ENCODE peak calls at places on chromosome 7, in six cellular contexts. T is A549, U is HepG2, R is endothelial cell of umbilical vein, B is HCT116, Y is H1. G is an unnamed sample.

GRCh38 chr7:88548399-88548798 is 211.1 kb upstream of the ZNF804B start:
- DNase-seq in T (no peak), U (no peak), R (no peak), B (no peak), Y (no peak), G (no peak)

GRCh38 chr7:157495594-157495993 is 158.8 kb downstream of the DNAJB6 start:
- DNase-seq in T (no peak), U (no peak), R (no peak), B (no peak), Y (no peak), G (no peak)

GRCh38 chr7:28984631-28985030 is 26.5 kb upstream of the TRIL start:
- DNase-seq in T (no peak), U (no peak), R (peak; percentile 24), B (no peak), Y (no peak), G (peak; percentile 72)

GRCh38 chr7:45446195-45446944 is 127.8 kb upstream of the ADCY1 start:
- DNase-seq in T (no peak), U (no peak), R (no peak), B (no peak), Y (no peak), G (no peak)

GRCh38 chr7:82528577-82529305 is 85.2 kb upstream of the CACNA2D1 start:
- DNase-seq in T (no peak), U (no peak), R (no peak), B (no peak), Y (no peak), G (no peak)

GRCh38 chr7:104943502-104944343 is 70.3 kb upstream of the KMT2E start:
- DNase-seq in T (peak; percentile 54), U (peak; percentile 94), R (peak; percentile 100), B (peak; percentile 94), Y (no peak), G (peak; percentile 95)

GRCh38 chr7:118111347-118111746 is 72.6 kb upstream of the LSM8 start:
- DNase-seq in T (no peak), U (no peak), R (no peak), B (no peak), Y (no peak), G (no peak)

GRCh38 chr7:8637322-8637721 is 203.9 kb downstream of the NXPH1 start:
- DNase-seq in T (no peak), U (no peak), R (no peak), B (no peak), Y (no peak), G (no peak)

GRCh38 chr7:55361560-55361959 is 3.6 kb upstream of the LANCL2 start:
- DNase-seq in T (no peak), U (no peak), R (no peak), B (no peak), Y (no peak), G (no peak)

GRCh38 chr7:131219277-131220041 is 108.2 kb upstream of the MKLN1 start:
- DNase-seq in T (no peak), U (peak; percentile 37), R (no peak), B (no peak), Y (no peak), G (no peak)

GRCh38 chr7:135938563-135938962 is 38.6 kb downstream of the MTPN start:
- DNase-seq in T (no peak), U (no peak), R (no peak), B (no peak), Y (no peak), G (no peak)

GRCh38 chr7:1902231-1902855 is 232.3 kb downstream of the ELFN1 start:
- DNase-seq in T (no peak), U (no peak), R (no peak), B (no peak), Y (no peak), G (no peak)

GRCh38 chr7:77330169-77330882 is 85.8 kb downstream of the GSAP start:
- DNase-seq in T (no peak), U (no peak), R (peak; percentile 88), B (no peak), Y (no peak), G (peak; percentile 99)

GRCh38 chr7:77797734-77798393 is 370 bp downstream of the TMEM60 start:
- DNase-seq in T (no peak), U (no peak), R (no peak), B (no peak), Y (no peak), G (no peak)

GRCh38 chr7:79528421-79528820 is 75.0 kb upstream of the MAGI2 start:
- DNase-seq in T (no peak), U (no peak), R (no peak), B (peak; percentile 44), Y (no peak), G (peak; percentile 19)

GRCh38 chr7:72152171-72153131 is 259.7 kb downstream of the CALN1 start:
- DNase-seq in T (no peak), U (peak; percentile 87), R (no peak), B (no peak), Y (no peak), G (no peak)

GRCh38 chr7:5214641-5215040 is 24.6 kb downstream of the WIPI2 start:
- DNase-seq in T (no peak), U (no peak), R (no peak), B (no peak), Y (no peak), G (no peak)

GRCh38 chr7:42843209-42843800 is 68.6 kb downstream of the C7orf25 start:
- DNase-seq in T (peak; percentile 51), U (peak; percentile 31), R (peak; percentile 53), B (peak; percentile 8), Y (no peak), G (peak; percentile 69)

GRCh38 chr7:104156842-104157277 is 51.0 kb downstream of the ORC5 start:
- DNase-seq in T (peak; percentile 48), U (peak; percentile 45), R (peak; percentile 44), B (peak; percentile 23), Y (no peak), G (peak; percentile 49)

GRCh38 chr7:20331231-20331880 is 656 bp downstream of the ITGB8 start:
- DNase-seq in T (peak; percentile 14), U (no peak), R (peak; percentile 63), B (no peak), Y (no peak), G (peak; percentile 51)

GRCh38 chr7:20329389-20330175 is 1.1 kb upstream of the ITGB8 start:
- DNase-seq in T (peak; percentile 82), U (peak; percentile 60), R (peak; percentile 84), B (peak; percentile 83), Y (no peak), G (peak; percentile 69)

GRCh38 chr7:20331912-20332317 is 1.2 kb downstream of the ITGB8 start:
- DNase-seq in T (no peak), U (no peak), R (no peak), B (no peak), Y (no peak), G (no peak)

GRCh38 chr7:20330176-20330796 is 414 bp upstream of the ITGB8 start:
- DNase-seq in T (peak; percentile 71), U (peak; percentile 36), R (peak; percentile 90), B (no peak), Y (peak; percentile 80), G (peak; percentile 75)

DNA sequence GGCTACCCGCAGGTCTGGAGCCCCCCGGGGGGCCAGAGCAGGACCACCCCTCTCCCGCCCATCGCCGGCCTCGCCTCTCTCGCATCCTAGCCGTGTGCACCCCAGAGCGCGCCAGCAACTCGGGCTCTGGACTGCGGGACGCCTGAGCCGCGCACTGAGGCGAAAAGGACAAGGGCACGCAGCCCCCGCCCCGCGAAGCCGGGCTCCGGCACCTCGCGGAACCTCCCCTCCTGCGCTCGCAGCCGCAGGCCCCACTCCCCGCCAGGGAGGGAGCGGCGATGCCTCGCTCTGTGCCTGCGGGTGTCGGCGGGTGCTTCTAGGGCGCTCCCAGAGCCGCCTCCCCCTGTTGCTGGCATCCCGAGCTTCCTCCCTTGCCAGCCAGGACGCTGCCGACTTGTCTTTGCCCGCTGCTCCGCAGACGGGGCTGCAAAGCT is at the start of gene ITGB8:
- DNase-seq in T (peak; percentile 39), U (no peak), R (peak; percentile 61), B (no peak), Y (peak; percentile 81), G (no peak)
- TF ChIP-seq MAX in T (peak; percentile 49), U (no peak), R (no peak), B (no peak), Y (peak; percentile 69), G (no peak)

DNA sequence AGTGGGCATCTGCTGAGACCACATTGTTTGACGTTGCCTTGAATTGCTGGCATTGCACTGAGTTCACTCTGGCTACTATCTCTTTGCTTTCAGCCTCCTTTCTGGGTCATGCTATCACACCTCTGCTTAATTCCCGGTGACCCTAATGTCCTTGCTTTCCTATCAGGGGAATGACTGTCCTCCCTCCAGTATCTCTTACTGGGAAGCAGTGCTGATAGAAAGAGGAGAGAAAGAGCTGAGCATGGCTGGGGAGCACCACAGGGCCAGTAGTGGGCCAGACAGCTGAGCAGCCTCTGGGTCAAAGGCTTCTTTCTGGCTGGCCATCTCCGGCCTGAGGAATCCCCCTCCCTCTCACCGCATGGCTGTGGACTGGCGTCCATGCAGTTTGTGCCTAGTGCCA is 428.7 kb downstream of the INHBA start:
- DNase-seq in T (no peak), U (no peak), R (no peak), B (no peak), Y (no peak), G (no peak)
- H3K4me3 ChIP-seq in T (no peak overlapping the region), U (no peak overlapping the region), R (no peak overlapping the region), B (no peak overlapping the region), Y (no peak overlapping the region), G (no peak overlapping the region)

GRCh38 chr7:102433319-102434038 is at the start of gene ORAI2:
- DNase-seq in T (peak; percentile 51), U (no peak), R (peak; percentile 54), B (no peak), Y (peak; percentile 86), G (peak; percentile 86)
- TF ChIP-seq POLR2A in T (peak; percentile 56), U (no peak), R (peak; percentile 62), B (no peak), Y (no peak), G (peak; percentile 75)

GRCh38 chr7:64494912-64495461 is 67.9 kb downstream of the ZNF680 start:
- DNase-seq in T (no peak), U (no peak), R (no peak), B (no peak), Y (no peak), G (no peak)
- TF ChIP-seq MAX in T (no peak), U (no peak), R (no peak), B (no peak), Y (no peak), G (no peak)

GRCh38 chr7:141789917-141790316 is at the start of gene TAS2R5:
- DNase-seq in T (no peak), U (no peak), R (no peak), B (no peak), Y (no peak), G (no peak)

GRCh38 chr7:141788296-141788695 is 1.7 kb upstream of the TAS2R5 start:
- DNase-seq in T (no peak), U (no peak), R (peak; percentile 80), B (no peak), Y (no peak), G (no peak)

GRCh38 chr7:141792526-141792925 is 2.5 kb downstream of the TAS2R5 start:
- DNase-seq in T (no peak), U (no peak), R (no peak), B (no peak), Y (no peak), G (no peak)
- H3K4me3 ChIP-seq in T (no peak overlapping the region), U (no peak overlapping the region), R (no peak overlapping the region), B (no peak overlapping the region), Y (no peak overlapping the region), G (no peak overlapping the region)

G was measured in NB4.